ENCODE peak calls at places on chromosomes 4 and X, in four cellular contexts. K is colonic mucosa, P is mesothelial cell of epicardium, W is fibroblast of lung. A is an unnamed sample.

GRCh38 chrX:96764864-96765263 is 80.2 kb downstream of the DIAPH2 start:
- DNase-seq in K (no peak), P (no peak), W (no peak), A (no peak)

GRCh38 chr4:186676531-186677158 is 47.0 kb downstream of the FAT1 start:
- DNase-seq in K (no peak), W (peak; percentile 87), P (no peak), A (no peak)

GRCh38 chr4:184103755-184104367 is 113.8 kb downstream of the ENPP6 start:
- DNase-seq in P (no peak), W (no peak), K (no peak), A (no peak)

GRCh38 chrX:15033909-15034308 is 160.7 kb downstream of the MOSPD2 start:
- DNase-seq in K (no peak), P (no peak), W (no peak), A (no peak)

GRCh38 chrX:50469206-50469605 is 1.4 kb downstream of the DGKK start:
- DNase-seq in W (no peak), P (no peak), K (no peak), A (no peak)

GRCh38 chrX:69362889-69363288 is 141.2 kb upstream of the NALF2 start:
- DNase-seq in P (no peak), K (peak; percentile 20), W (peak; percentile 47), A (no peak)

GRCh38 chr4:128572778-128573241 is 236.7 kb upstream of the JADE1 start:
- DNase-seq in W (no peak), K (no peak), P (no peak), A (no peak)

GRCh38 chrX:106894978-106895452 is 8.1 kb downstream of the RIPPLY1 start:
- DNase-seq in K (no peak), P (no peak), W (peak; percentile 64), A (no peak)

GRCh38 chr4:121951570-121952110 is at the start of gene TRPC3:
- DNase-seq in K (peak; percentile 27), W (peak; percentile 20), P (peak; percentile 65), A (peak; percentile 58)

GRCh38 chrX:31871989-31872388 is 800.1 kb upstream of the FTHL17 start:
- DNase-seq in W (peak; percentile 4), P (no peak), K (no peak), A (no peak)

GRCh38 chrX:40646489-40647306 is 663 bp downstream of the CXorf38 start:
- DNase-seq in K (peak; percentile 62), W (peak; percentile 11), P (no peak), A (peak; percentile 53)

GRCh38 chrX:13938766-13939530 is 90.7 kb downstream of the GEMIN8 start:
- DNase-seq in W (no peak), P (no peak), K (no peak), A (peak; percentile 18)

GRCh38 chr4:123397276-123398150 is 918 bp downstream of the SPRY1 start:
- DNase-seq in W (peak; percentile 42), P (peak; percentile 60), K (peak; percentile 75), A (peak; percentile 44)

GRCh38 chr4:243407-243806 is 61.9 kb downstream of the ZNF732 start:
- DNase-seq in P (no peak), K (no peak), W (no peak), A (no peak)

GRCh38 chr4:139246166-139246565 is 33.9 kb downstream of the MGARP start:
- DNase-seq in P (no peak), W (no peak), K (no peak), A (no peak)

GRCh38 chrX:118727686-118728339 is 407 bp downstream of the IL13RA1 start:
- DNase-seq in K (peak; percentile 40), P (peak; percentile 43), W (peak; percentile 21), A (no peak)

GRCh38 chr4:1578968-1579833 is 104.9 kb downstream of the FAM53A start:
- DNase-seq in W (peak; percentile 67), K (peak; percentile 80), P (peak; percentile 69), A (peak; percentile 88)

GRCh38 chr4:56658410-56659003 is 22.6 kb downstream of the HOPX start:
- DNase-seq in P (no peak), W (no peak), K (no peak), A (no peak)

GRCh38 chr4:188411805-188412204 is 272.6 kb downstream of the TRIML1 start:
- DNase-seq in P (no peak), K (no peak), W (no peak), A (no peak)

GRCh38 chr4:77913353-77913752 is 50.7 kb downstream of the MRPL1 start:
- DNase-seq in W (no peak), K (no peak), P (no peak), A (no peak)

DNA sequence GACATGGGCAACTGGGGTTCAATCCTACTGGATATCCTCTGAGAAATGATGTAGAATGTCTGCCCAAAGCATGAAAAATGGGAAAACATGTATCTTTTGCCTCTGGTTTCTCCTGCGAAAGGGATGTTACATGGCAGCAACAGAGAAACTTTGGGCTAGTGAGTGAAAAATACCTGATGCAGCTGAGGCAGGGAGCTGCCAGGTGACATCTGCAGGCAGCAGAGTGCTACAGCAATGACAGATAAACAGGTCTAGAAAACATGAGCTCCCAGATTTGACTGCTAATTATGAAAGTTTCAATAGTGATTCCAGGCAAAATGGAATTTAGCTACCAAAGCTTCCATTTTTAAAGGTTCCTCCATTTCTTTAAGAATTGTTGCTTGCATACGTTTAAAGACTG is 4.8 kb upstream of the CXCL1 start:
- DNase-seq in W (no peak), K (no peak), P (no peak), A (peak; percentile 26)
- TF ChIP-seq CTCF in W (no peak), K (peak; percentile 33), P (no peak), A (peak; percentile 55)

GRCh38 chr4:32042486-32042885 is 1322.3 kb downstream of the PCDH7 start:
- DNase-seq in W (no peak), K (no peak), P (no peak), A (no peak)
- TF ChIP-seq CTCF in W (no peak), K (no peak), P (no peak), A (no peak)

DNA sequence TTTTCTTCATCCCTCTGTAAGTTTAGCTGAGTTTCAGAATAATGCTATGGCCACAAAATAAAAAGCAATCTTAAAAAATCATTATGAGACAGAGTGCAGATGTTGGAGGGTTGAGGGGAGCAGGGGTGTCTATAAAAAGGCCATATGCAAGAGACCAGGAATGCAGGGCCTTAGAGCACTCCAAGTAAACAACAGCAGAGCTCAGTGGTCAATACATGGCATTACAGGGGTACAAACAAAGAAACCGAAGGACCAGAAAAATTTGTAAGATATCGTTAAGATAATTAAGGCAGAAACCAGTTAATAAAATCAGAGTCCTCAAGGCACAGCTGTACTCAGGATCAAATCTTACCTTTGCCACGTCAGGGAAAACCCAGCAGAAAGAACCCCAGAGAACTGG is 28.4 kb upstream of the NDST3 start:
- DNase-seq in P (no peak), W (no peak), K (no peak), A (no peak)
- TF ChIP-seq CTCF in P (no peak), W (no peak), K (no peak), A (no peak)

DNA sequence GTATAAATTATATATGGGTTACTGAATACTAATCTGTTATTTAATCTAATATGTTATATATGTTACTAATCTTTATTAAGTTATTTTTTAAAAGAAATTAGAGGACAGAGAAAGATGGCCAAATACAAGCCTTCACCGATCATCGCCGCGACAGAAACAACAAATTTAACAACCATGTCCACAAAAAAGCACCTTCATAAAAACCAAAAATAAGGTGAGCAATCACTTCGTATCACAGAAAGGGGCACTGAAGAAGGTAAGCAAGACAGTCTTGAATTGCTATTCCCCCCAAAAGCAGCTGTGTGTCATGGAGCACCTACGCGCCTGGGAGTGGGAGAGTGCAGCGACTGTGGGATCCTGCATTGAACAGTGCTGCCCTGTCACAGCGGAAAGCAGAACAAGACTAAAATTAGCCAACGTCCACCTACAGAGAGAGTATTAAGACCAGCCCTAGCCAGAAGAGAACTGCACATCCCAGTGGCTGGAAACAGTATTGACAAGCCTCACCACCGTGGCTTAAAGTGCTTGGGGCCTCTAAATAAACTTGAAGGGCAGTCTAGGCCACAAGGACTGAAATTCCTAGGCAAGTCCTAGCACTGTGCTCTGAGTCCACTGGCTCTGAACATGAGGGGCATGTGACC is 38.5 kb downstream of the LRBA start:
- DNase-seq in W (no peak), P (no peak), K (no peak), A (no peak)
- TF ChIP-seq CTCF in W (no peak), P (no peak), K (no peak), A (no peak)

DNA sequence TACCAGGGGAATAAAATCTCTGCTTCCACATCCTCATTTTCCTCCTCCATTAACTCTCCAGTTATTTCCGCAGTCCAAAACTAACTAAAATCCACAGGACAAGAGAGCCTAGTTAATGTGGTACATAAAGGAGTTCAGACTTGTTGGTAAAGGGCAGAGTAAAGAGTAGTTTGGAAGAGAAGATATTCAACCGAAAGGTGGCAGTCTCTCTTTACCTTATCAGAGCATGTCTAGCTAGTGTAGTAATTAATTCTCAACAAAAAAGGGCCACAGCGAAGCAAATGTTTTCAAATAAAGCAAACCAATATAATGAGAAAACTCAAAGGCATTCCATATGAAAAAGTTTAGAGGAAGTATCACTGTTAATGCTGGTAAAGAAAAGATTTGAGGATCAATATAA is 286.5 kb downstream of the GLUD2 start:
- DNase-seq in K (no peak), P (no peak), W (no peak), A (no peak)
- TF ChIP-seq CTCF in K (no peak), P (no peak), W (no peak), A (peak; percentile 9)